ENCODE peak calls at places on chromosome 4, in seven cellular contexts. E, B, Y, R, O, M and W are unnamed samples.

GRCh38 chr4:110381784-110382183 is 94.2 kb upstream of the ENPEP start:
- DNase-seq in E (no peak), B (no peak), Y (no peak), R (no peak), O (no peak), M (no peak), W (no peak)

GRCh38 chr4:67483868-67484602 is 61.3 kb downstream of the CENPC start:
- DNase-seq in E (peak; percentile 72), B (no peak), Y (no peak), R (peak; percentile 34), O (no peak), M (no peak), W (peak; percentile 87)

GRCh38 chr4:151029537-151029936 is 14.5 kb upstream of the LRBA start:
- DNase-seq in E (no peak), B (no peak), Y (no peak), R (no peak), O (no peak), M (no peak), W (no peak)

GRCh38 chr4:140163029-140163810 is 9.2 kb upstream of the MAML3 start:
- DNase-seq in E (peak; percentile 69), B (no peak), Y (no peak), R (peak; percentile 43), O (no peak), M (peak; percentile 38), W (peak; percentile 66)

GRCh38 chr4:120769227-120769626 is 153.3 kb downstream of the PRDM5 start:
- DNase-seq in E (peak; percentile 96), B (no peak), Y (no peak), R (peak; percentile 34), O (no peak), M (no peak), W (peak; percentile 92)

GRCh38 chr4:156959298-156959702 is 12.3 kb downstream of the PDGFC start:
- DNase-seq in E (peak; percentile 87), B (peak; percentile 80), Y (no peak), R (no peak), O (no peak), M (no peak), W (no peak)

GRCh38 chr4:5708829-5709680 is 696 bp upstream of the EVC2 start:
- DNase-seq in E (no peak), B (no peak), Y (no peak), R (peak; percentile 50), O (no peak), M (no peak), W (no peak)

GRCh38 chr4:132386130-132386529 is 763.0 kb upstream of the PCDH10 start:
- DNase-seq in E (no peak), B (no peak), Y (no peak), R (no peak), O (no peak), M (no peak), W (no peak)

GRCh38 chr4:156901871-156902270 is 69.7 kb downstream of the PDGFC start:
- DNase-seq in E (peak; percentile 22), B (peak; percentile 4), Y (no peak), R (no peak), O (no peak), M (no peak), W (no peak)

GRCh38 chr4:131052646-131053045 is 1956.7 kb downstream of the C4orf33 start:
- DNase-seq in E (no peak), B (no peak), Y (no peak), R (no peak), O (no peak), M (no peak), W (no peak)

GRCh38 chr4:73593631-73594241 is 26.5 kb downstream of the RASSF6 start:
- DNase-seq in E (peak; percentile 49), B (peak; percentile 76), Y (no peak), R (peak; percentile 27), O (peak; percentile 61), M (no peak), W (peak; percentile 41)

GRCh38 chr4:38802561-38803355 is 1.8 kb downstream of the TLR1 start:
- DNase-seq in E (no peak), B (peak; percentile 7), Y (no peak), R (no peak), O (peak; percentile 80), M (no peak), W (no peak)
- H3K4me3 ChIP-seq in E (no peak overlapping the region), B (no peak overlapping the region), Y (no peak overlapping the region), R (no peak overlapping the region), O (no peak overlapping the region), M (no peak overlapping the region), W (no peak overlapping the region)

GRCh38 chr4:126752702-126753101 is 880.1 kb upstream of the INTU start:
- DNase-seq in E (no peak), B (no peak), Y (no peak), R (no peak), O (no peak), M (no peak), W (no peak)
- TF ChIP-seq CTCF in E (no peak), B (no peak), Y (no peak), R (no peak), O (no peak), M (no peak), W (no peak)

DNA sequence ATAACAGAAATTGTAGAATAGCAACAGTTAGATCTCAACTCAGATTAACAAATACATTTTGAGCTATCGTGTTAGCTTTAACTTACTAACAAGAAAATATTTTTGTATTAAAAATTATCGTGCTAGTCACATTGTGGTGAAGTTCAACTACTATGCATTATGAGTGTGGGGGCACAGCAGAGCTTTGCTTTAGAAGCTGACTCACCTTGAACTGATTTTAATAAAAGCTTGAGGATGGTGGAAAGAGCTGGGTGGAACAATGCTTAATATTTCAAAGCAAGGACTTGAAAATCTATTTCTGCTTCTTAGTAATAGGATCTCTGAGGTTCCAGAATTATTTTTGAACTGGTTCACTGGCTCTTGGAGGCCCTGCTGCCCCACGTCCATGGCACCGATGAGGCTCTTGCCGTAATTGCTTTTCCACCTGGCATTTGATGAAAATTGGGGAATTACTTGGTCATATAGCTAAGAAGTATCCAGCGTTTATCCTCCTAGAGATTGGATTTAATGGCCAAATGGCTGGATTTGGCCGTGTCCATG is 66.8 kb upstream of the LIMCH1 start:
- DNase-seq in E (no peak), B (no peak), Y (no peak), R (no peak), O (no peak), M (no peak), W (no peak)
- H3K27ac ChIP-seq in E (no peak overlapping the region), B (peak overlapping the region; percentile 46), Y (no peak overlapping the region), R (no peak overlapping the region), O (no peak overlapping the region), M (no peak overlapping the region), W (no peak overlapping the region)

GRCh38 chr4:159105761-159106243 is 2.9 kb downstream of the RAPGEF2 start:
- DNase-seq in E (peak; percentile 85), B (peak; percentile 63), Y (no peak), R (peak; percentile 6), O (no peak), M (no peak), W (peak; percentile 86)

GRCh38 chr4:159102623-159103405 is at the start of gene RAPGEF2:
- DNase-seq in E (peak; percentile 91), B (peak; percentile 91), Y (peak; percentile 95), R (peak; percentile 97), O (peak; percentile 88), M (peak; percentile 89), W (peak; percentile 85)

GRCh38 chr4:159103406-159104131 is 690 bp downstream of the RAPGEF2 start:
- DNase-seq in E (peak; percentile 23), B (peak; percentile 22), Y (peak; percentile 44), R (peak; percentile 78), O (peak; percentile 30), M (peak; percentile 49), W (peak; percentile 18)

GRCh38 chr4:159106636-159107035 is 3.8 kb downstream of the RAPGEF2 start:
- DNase-seq in E (peak; percentile 45), B (no peak), Y (no peak), R (no peak), O (no peak), M (no peak), W (no peak)

GRCh38 chr4:159105063-159105414 is 2.2 kb downstream of the RAPGEF2 start:
- DNase-seq in E (peak; percentile 61), B (peak; percentile 44), Y (no peak), R (peak; percentile 3), O (no peak), M (no peak), W (peak; percentile 29)
- H3K4me3 ChIP-seq in E (peak overlapping the region; percentile 88), B (peak overlapping the region; percentile 75), Y (peak overlapping the region; percentile 92), R (peak overlapping the region; percentile 99), O (peak overlapping the region; percentile 83), M (peak overlapping the region; percentile 79), W (peak overlapping the region; percentile 88)

DNA sequence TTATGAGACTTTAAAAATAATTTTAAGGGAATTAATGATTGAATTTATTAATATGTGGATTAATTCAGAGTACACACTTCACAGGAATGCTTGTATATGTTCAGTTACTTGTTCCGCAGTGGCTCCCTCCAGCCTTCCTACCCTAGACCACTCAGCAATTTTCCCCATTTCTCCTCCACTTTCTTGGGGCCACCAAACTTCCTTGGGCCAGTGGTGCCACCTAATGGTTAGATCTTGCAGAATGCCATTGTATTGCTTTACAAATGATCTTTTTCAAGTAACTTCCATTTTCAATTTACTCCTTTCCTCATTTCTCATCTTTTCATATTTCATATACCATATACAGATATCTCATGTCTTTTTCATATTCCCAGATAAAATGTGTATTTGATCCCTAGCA is 3.6 kb upstream of the RNF175 start:
- DNase-seq in E (no peak), B (peak; percentile 32), Y (no peak), R (peak; percentile 40), O (peak; percentile 8), M (no peak), W (no peak)
- TF ChIP-seq CTCF in E (no peak), B (peak; percentile 56), Y (no peak), R (peak; percentile 65), O (peak; percentile 75), M (no peak), W (peak; percentile 51)